ENCODE peak calls at places on chromosomes 5 and 9, in four cellular contexts. D is CD4-positive, alpha-beta T cell; V is CD8-positive, alpha-beta T cell; L is HFF-Myc. E is an unnamed sample.

GRCh38 chr9:13181652-13182051 is 97.8 kb downstream of the MPDZ start:
- DNase-seq in L (no peak), D (no peak), V (no peak), E (no peak)

GRCh38 chr9:114413909-114414308 is 26.1 kb upstream of the AKNA start:
- DNase-seq in V (no peak), D (no peak), L (peak; percentile 30), E (no peak)

GRCh38 chr5:54206580-54207229 is 103.7 kb downstream of the ARL15 start:
- DNase-seq in L (no peak), V (no peak), D (no peak), E (no peak)

GRCh38 chr9:2602704-2603116 is 18.9 kb upstream of the VLDLR start:
- DNase-seq in V (no peak), L (no peak), D (no peak), E (no peak)

GRCh38 chr9:87829756-87830155 is 52.9 kb upstream of the SPATA31E1 start:
- DNase-seq in L (no peak), D (no peak), V (no peak), E (no peak)

GRCh38 chr5:87529486-87530076 is 116.9 kb upstream of the CCNH start:
- DNase-seq in D (no peak), V (no peak), L (no peak), E (no peak)

GRCh38 chr9:129609486-129610192 is 11.3 kb downstream of the C9orf50 start:
- DNase-seq in V (peak; percentile 70), L (no peak), D (peak; percentile 54), E (peak; percentile 70)

GRCh38 chr9:21883642-21884041 is 81.2 kb downstream of the MTAP start:
- DNase-seq in L (no peak), D (no peak), V (peak; percentile 15), E (no peak)

GRCh38 chr5:39980056-39980455 is 555.3 kb upstream of the DAB2 start:
- DNase-seq in D (no peak), L (no peak), V (no peak), E (no peak)

GRCh38 chr5:151202381-151203139 is 21.3 kb downstream of the CCDC69 start:
- DNase-seq in D (no peak), V (peak; percentile 33), L (peak; percentile 61), E (peak; percentile 56)

GRCh38 chr5:95859327-95860060 is 37.0 kb upstream of the GLRX start:
- DNase-seq in L (no peak), V (no peak), D (no peak), E (no peak)

GRCh38 chr5:79858097-79858723 is 132.9 kb downstream of the MTX3 start:
- DNase-seq in V (peak; percentile 81), D (peak; percentile 70), L (peak; percentile 33), E (no peak)

GRCh38 chr5:74392698-74393431 is 247.7 kb downstream of the ENC1 start:
- DNase-seq in D (no peak), V (no peak), L (no peak), E (no peak)

GRCh38 chr5:71658916-71659661 is 60.0 kb upstream of the CARTPT start:
- DNase-seq in D (no peak), V (no peak), L (no peak), E (no peak)

GRCh38 chr5:78574157-78574673 is 74.4 kb downstream of the LHFPL2 start:
- DNase-seq in L (no peak), V (no peak), D (no peak), E (no peak)

GRCh38 chr9:132798817-132799790 is 79.0 kb downstream of the AK8 start:
- DNase-seq in L (no peak), V (no peak), D (no peak), E (no peak)

GRCh38 chr9:5186416-5187169 is 1.2 kb upstream of the INSL6 start:
- DNase-seq in D (peak; percentile 50), V (peak; percentile 61), L (peak; percentile 47), E (no peak)

GRCh38 chr9:97994695-97995094 is 11.6 kb downstream of the ANP32B start:
- DNase-seq in D (no peak), L (no peak), V (no peak), E (no peak)

GRCh38 chr5:139388198-139388821 is 1.4 kb downstream of the MZB1 start:
- DNase-seq in V (no peak), D (no peak), L (no peak), E (no peak)

GRCh38 chr9:123784513-123784912 is 145.4 kb downstream of the DENND1A start:
- DNase-seq in V (no peak), L (no peak), D (no peak), E (no peak)

GRCh38 chr9:117153021-117153420 is 261.8 kb downstream of the ASTN2 start:
- DNase-seq in V (no peak), L (peak; percentile 3), D (no peak), E (no peak)

GRCh38 chr5:12392246-12392645 is 488.0 kb upstream of the CTNND2 start:
- DNase-seq in V (no peak), L (no peak), D (no peak), E (no peak)

GRCh38 chr5:1511651-1512540 is 11.9 kb downstream of the LPCAT1 start:
- DNase-seq in D (no peak), L (no peak), V (peak; percentile 9), E (peak; percentile 51)

GRCh38 chr9:126371007-126371870 is 44.6 kb downstream of the MVB12B start:
- DNase-seq in L (no peak), D (no peak), V (no peak), E (no peak)

GRCh38 chr5:30627945-30628344 is 565.5 kb upstream of the CDH6 start:
- DNase-seq in V (no peak), L (no peak), D (no peak), E (no peak)

GRCh38 chr5:140311011-140311467 is 8.1 kb upstream of the PFDN1 start:
- DNase-seq in L (peak; percentile 65), D (no peak), V (no peak), E (no peak)

GRCh38 chr5:140827704-140828401 is at the start of gene PCDHA6:
- DNase-seq in V (no peak), L (no peak), D (no peak), E (no peak)

GRCh38 chr9:31776471-31776870 is 608.0 kb upstream of the ACO1 start:
- DNase-seq in D (no peak), V (no peak), L (no peak), E (no peak)

GRCh38 chr5:68423154-68423811 is 207.7 kb downstream of the PIK3R1 start:
- DNase-seq in V (no peak), L (no peak), D (no peak), E (no peak)

GRCh38 chr9:124810513-124811355 is 33.8 kb downstream of the OLFML2A start:
- DNase-seq in L (no peak), D (no peak), V (no peak), E (no peak)

GRCh38 chr5:7261049-7261448 is 134.9 kb upstream of the ADCY2 start:
- DNase-seq in L (peak; percentile 26), V (no peak), D (no peak), E (no peak)

GRCh38 chr5:134917070-134917831 is 12.3 kb downstream of the PCBD2 start:
- DNase-seq in L (no peak), D (no peak), V (no peak), E (no peak)
- TF ChIP-seq CTCF in L (peak; percentile 10), D (no peak), V (no peak), E (no peak)

GRCh38 chr5:158769079-158769478 is 330.6 kb downstream of the EBF1 start:
- DNase-seq in V (no peak), D (no peak), L (no peak), E (no peak)

GRCh38 chr5:158769702-158770101 is 330.0 kb downstream of the EBF1 start:
- DNase-seq in V (no peak), D (no peak), L (no peak), E (no peak)

GRCh38 chr5:158765407-158765806 is 334.3 kb downstream of the EBF1 start:
- DNase-seq in L (no peak), D (no peak), V (no peak), E (no peak)

GRCh38 chr5:158773151-158773550 is 326.6 kb downstream of the EBF1 start:
- DNase-seq in V (no peak), L (no peak), D (no peak), E (no peak)

DNA sequence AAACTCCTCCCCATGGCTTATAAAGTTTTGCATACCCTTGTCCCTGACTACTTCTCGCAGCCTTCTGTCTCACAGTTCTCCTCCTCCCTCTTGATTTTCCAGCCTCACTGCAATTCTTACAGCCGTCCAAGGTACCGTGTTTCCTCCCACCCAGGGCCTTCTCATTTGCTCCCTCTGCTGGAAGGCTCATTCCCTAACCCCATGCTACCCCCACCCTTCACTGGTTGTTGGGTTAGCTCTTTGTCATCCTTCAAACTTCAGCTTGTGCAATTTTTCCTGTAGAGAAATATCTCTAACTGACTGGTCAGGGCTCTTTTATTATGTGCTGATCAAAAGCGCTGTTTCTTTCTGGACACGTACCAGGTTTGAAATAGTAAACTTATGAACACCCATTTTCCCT is 329.2 kb downstream of the EBF1 start:
- DNase-seq in V (no peak), D (no peak), L (no peak), E (no peak)
- TF ChIP-seq CTCF in V (no peak), D (no peak), L (peak; percentile 49), E (no peak)

DNA sequence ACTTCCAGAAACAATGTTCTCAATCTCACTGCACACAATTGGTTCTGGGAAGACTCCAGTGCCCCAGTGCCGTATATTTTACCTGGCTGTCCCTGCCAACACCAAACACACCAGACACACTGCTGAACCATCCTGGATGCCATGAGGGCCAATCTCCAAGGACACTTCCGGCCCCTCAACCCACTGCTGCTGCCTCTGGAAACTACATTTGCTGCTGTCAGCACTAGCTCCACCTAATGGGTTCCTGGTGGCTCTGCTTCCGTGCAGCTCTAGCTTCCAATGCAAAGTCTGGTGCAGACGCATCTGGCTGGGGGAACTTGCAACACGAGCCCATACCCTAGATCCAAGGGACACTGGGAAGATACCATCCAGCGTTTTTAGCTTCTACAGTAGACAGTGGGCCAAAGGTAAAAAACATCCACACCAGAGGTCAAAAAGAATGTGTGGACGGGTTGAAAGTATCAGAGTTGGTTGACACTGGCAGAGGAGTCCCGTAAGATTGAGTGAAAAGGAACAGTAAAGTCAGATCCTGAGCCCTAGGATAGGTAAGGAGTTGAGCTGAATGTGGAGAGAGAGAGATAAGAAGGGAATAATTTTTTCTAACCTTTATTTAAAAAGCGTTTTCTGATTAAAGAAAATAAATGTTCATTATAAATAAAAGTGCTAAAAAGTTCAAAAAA is 99.7 kb upstream of the KIF2A start:
- DNase-seq in D (no peak), L (peak; percentile 12), V (no peak), E (no peak)
- TF ChIP-seq CTCF in D (no peak), L (peak; percentile 18), V (no peak), E (no peak)

GRCh38 chr9:109198736-109199384 is 31.8 kb upstream of the FRRS1L start:
- DNase-seq in V (no peak), L (no peak), D (no peak), E (no peak)
- TF ChIP-seq CTCF in V (peak; percentile 15), L (peak; percentile 15), D (peak; percentile 31), E (no peak)

DNA sequence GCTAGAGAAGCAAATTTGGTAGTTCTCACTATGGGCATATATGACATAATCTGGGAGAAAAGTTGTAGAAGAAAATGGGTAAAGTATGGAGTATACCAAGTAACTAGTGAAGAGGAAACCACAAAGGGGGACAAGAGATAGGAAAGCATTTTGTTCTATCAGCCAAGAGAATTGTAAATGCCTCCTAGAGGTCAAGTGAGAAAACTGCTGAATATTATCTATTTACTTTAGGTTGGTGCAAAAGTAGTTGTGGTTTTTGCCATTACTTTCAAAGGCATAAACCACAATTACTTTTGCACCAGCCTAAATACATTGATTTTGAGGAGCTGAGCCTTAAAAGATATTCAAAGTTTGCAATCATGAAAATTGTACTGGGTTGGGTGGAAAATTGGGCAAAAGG is 126.7 kb upstream of the GRHPR start:
- DNase-seq in D (no peak), V (no peak), L (no peak), E (no peak)
- TF ChIP-seq CTCF in D (no peak), V (no peak), L (no peak), E (peak; percentile 13)

GRCh38 chr5:21817668-21818419 is 1035.3 kb downstream of the CDH12 start:
- DNase-seq in L (no peak), V (no peak), D (no peak), E (no peak)
- TF ChIP-seq CTCF in L (no peak), V (no peak), D (no peak), E (no peak)

E was measured in CD14-positive monocyte.